ENCODE peak calls at places on chromosomes 12 and 14, in seven cellular contexts. F is HepG2, O is tibial artery, G is colonic mucosa, M is upper lobe of right lung, T is fibroblast of lung, Q is heart left ventricle. E is an unnamed sample. For H3K9me3, the result is how much of the 10 kb centered on the place peaks cover.

GRCh38 chr12:67430708-67431335 is 161.7 kb downstream of the CAND1 start:
- DNase-seq in F (no peak), O (peak), G (no peak), T (peak), Q (peak), M (no peak), E (peak)

GRCh38 chr12:111766608-111767361 is at the start of gene ALDH2:
- DNase-seq in M (peak), T (peak), O (peak), Q (peak), G (peak), F (peak), E (peak)

GRCh38 chr14:90750191-90750590 is 66.0 kb downstream of the TTC7B start:
- DNase-seq in M (no peak), F (no peak), O (no peak), G (no peak), T (no peak), Q (no peak), E (no peak)

GRCh38 chr12:64029013-64029857 is 184.7 kb downstream of the SRGAP1 start:
- DNase-seq in O (no peak), G (no peak), T (no peak), Q (no peak), F (no peak), M (no peak), E (peak)

GRCh38 chr12:131222271-131223139 is 268.8 kb downstream of the ADGRD1 start:
- DNase-seq in G (no peak), T (no peak), O (no peak), F (no peak), M (peak), Q (no peak), E (no peak)

GRCh38 chr12:44259890-44260289 is 424.0 kb downstream of the TMEM117 start:
- DNase-seq in T (no peak), Q (no peak), F (no peak), M (no peak), G (no peak), O (no peak), E (no peak)

GRCh38 chr12:6946033-6946919 is 2.5 kb downstream of the C12orf57 start:
- DNase-seq in G (peak), T (no peak), F (peak), O (no peak), M (peak), Q (peak), E (no peak)

GRCh38 chr12:104137175-104137901 is 672 bp downstream of the NFYB start:
- DNase-seq in F (peak), G (peak), Q (peak), T (peak), O (peak), M (peak), E (peak)

GRCh38 chr12:12056951-12057350 is 13.8 kb upstream of the BCL2L14 start:
- DNase-seq in O (no peak), Q (no peak), G (no peak), M (no peak), T (no peak), F (no peak), E (no peak)

GRCh38 chr12:69933115-69933552 is 108.1 kb downstream of the MYRFL start:
- DNase-seq in T (no peak), M (no peak), F (no peak), O (no peak), G (no peak), Q (no peak), E (no peak)

GRCh38 chr12:3273409-3273853 is 196.3 kb downstream of the TSPAN9 start:
- DNase-seq in G (no peak), F (no peak), T (no peak), O (no peak), Q (no peak), M (no peak), E (no peak)

GRCh38 chr12:64418209-64418608 is 14.0 kb downstream of the XPOT start:
- DNase-seq in T (no peak), O (no peak), G (no peak), Q (no peak), F (no peak), M (no peak), E (no peak)

GRCh38 chr14:55873229-55873628 is 245.0 kb upstream of the PELI2 start:
- DNase-seq in M (no peak), T (no peak), Q (no peak), F (no peak), G (no peak), O (no peak), E (no peak)
- H3K27ac ChIP-seq in M (no peak), T (no peak), Q (no peak), F (no peak), G (no peak), O (no peak), E (no peak)

GRCh38 chr12:34299802-34300193 is 277.5 kb downstream of the ALG10 start:
- DNase-seq in F (no peak), Q (no peak), T (no peak), M (no peak), O (no peak), G (no peak), E (no peak)
- H3K9me3 ChIP-seq in F (under half), Q (under half), T (under half), M (under half), O (under half), G (under half), E (under half)

GRCh38 chr12:481422-481821 is 21.7 kb downstream of the B4GALNT3 start:
- DNase-seq in M (no peak), F (peak), Q (peak), O (peak), G (no peak), T (peak), E (peak)

GRCh38 chr12:480831-481230 is 21.1 kb downstream of the B4GALNT3 start:
- DNase-seq in T (peak), F (no peak), M (no peak), O (peak), Q (no peak), G (no peak), E (peak)

GRCh38 chr12:479161-479560 is 19.4 kb downstream of the B4GALNT3 start:
- DNase-seq in M (no peak), G (no peak), O (no peak), Q (no peak), F (no peak), T (no peak), E (no peak)

GRCh38 chr12:482061-482460 is 22.3 kb downstream of the B4GALNT3 start:
- DNase-seq in M (no peak), T (no peak), Q (no peak), F (no peak), G (no peak), O (no peak), E (no peak)

DNA sequence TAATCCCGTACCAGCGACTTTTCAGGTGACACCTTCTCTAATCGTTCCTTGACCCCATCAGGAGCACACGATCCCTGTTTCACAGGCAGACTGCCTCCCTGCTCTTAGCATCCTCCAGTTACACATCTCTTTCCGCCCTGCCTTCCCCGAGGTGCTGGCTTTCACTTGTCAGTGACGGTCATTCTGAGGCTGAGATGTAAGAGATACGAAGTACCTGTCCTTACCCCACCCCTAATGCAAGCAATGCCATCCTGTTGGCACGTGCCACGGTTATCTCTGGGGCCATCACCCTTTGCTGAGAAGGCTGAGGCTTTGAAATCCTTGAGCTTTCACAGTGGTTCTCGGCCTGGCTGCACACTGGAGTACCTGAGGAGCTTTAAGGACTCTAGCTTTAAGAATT is 24.4 kb downstream of the B4GALNT3 start:
- DNase-seq in T (no peak), Q (no peak), M (no peak), O (no peak), G (no peak), F (no peak), E (no peak)
- H3K4me3 ChIP-seq in T (no peak), Q (no peak), M (no peak), O (no peak), G (no peak), F (no peak), E (no peak)

DNA sequence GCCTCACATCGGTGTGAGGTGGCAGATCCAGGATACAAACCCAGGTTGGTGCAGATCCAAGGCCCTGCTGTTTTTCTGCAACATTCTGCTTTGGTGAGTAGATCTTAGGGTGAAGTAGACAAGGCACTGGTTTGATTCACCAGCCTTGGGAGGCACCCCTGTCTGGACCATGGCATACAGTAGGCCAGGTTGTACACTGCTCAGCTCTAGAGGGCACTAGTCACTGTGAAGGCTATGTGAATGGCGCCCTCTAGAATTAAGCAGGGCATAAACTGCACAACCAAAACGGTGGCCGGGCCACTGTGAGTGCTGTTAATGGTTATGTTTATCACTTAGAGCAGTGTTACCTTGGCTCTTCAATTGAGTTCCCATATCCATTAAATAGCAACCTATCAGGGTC is 280.6 kb upstream of the PWP1 start:
- DNase-seq in T (peak), F (peak), Q (no peak), O (no peak), G (peak), M (no peak), E (no peak)
- H3K27ac ChIP-seq in T (no peak), F (no peak), Q (no peak), O (no peak), G (no peak), M (no peak), E (no peak)

GRCh38 chr14:19838433-19838832 is 34.9 kb downstream of the OR4N2 start:
- DNase-seq in M (no peak), O (no peak), G (no peak), T (no peak), Q (no peak), F (no peak), E (no peak)
- H3K9me3 ChIP-seq in M (under half), O (under half), G (under half), T (under half), Q (under half), F (under half), E (under half)

GRCh38 chr12:47777741-47778558 is 4.9 kb downstream of the SLC48A1 start:
- DNase-seq in G (no peak), M (peak), F (no peak), T (no peak), Q (peak), O (peak), E (no peak)

GRCh38 chr12:47775100-47775911 is 2.3 kb downstream of the SLC48A1 start:
- DNase-seq in T (peak), G (no peak), M (peak), Q (peak), F (no peak), O (no peak), E (no peak)

GRCh38 chr12:47776471-47777143 is 3.6 kb downstream of the SLC48A1 start:
- DNase-seq in F (no peak), T (peak), O (no peak), G (no peak), Q (peak), M (no peak), E (no peak)

GRCh38 chr12:47778842-47779241 is 5.8 kb downstream of the SLC48A1 start:
- DNase-seq in G (no peak), T (no peak), O (no peak), Q (peak), F (no peak), M (peak), E (no peak)

GRCh38 chr12:47777151-47777550 is 4.1 kb downstream of the SLC48A1 start:
- DNase-seq in Q (peak), O (no peak), F (no peak), G (no peak), M (no peak), T (no peak), E (no peak)
- H3K4me3 ChIP-seq in Q (no peak), O (no peak), F (no peak), G (no peak), M (no peak), T (no peak), E (no peak)

GRCh38 chr14:100306256-100306505 is at the start of gene SLC25A29:
- DNase-seq in G (no peak), T (no peak), M (no peak), O (no peak), F (no peak), Q (no peak), E (no peak)

GRCh38 chr14:100304825-100305445 is 1.3 kb downstream of the SLC25A29 start:
- DNase-seq in Q (no peak), F (no peak), M (peak), G (peak), O (peak), T (no peak), E (peak)

GRCh38 chr14:100303925-100304324 is 2.3 kb downstream of the SLC25A29 start:
- DNase-seq in M (no peak), G (no peak), T (no peak), Q (no peak), O (no peak), F (no peak), E (no peak)

GRCh38 chr14:100306506-100307214 is 416 bp upstream of the SLC25A29 start:
- DNase-seq in Q (peak), T (peak), M (peak), O (peak), F (peak), G (peak), E (peak)

DNA sequence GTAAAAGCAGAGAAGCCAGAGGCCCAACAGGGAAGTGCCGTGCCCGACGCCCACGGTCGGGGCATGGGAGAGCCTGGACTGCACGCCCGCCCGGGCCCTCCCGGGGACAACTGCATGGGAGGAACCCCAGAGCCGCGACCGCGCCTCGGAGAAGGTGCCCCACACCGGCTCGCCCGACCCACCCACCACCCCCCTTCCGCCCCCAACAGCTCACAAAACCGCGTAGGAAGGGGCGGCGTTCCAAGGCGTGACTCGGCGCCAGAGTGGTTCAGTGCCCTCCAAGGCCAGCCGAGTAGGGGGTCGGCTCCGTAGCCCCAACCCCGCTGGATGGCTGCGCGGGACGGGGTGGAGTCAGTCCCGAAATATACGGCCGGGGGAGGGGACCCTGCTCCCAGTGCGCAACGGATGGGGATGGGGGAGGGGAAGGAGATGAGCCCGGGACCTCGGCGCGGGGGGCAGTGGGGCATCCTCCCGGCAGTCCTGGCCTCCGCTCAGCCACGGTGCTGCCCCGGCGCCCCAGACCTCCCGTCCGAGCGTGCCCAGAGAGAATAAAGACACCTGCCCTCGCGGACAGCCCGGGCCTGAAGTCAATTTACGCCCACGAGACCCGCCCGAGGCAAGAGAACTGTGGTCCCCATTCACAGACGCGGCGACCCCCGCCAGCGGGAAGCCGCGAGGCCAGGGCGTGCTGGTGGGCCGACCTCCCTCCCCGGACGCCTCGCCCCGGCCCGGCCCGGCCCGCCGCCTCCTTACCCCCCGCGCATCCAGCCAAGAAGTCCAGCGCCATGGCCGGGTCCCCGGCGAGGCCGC is 593 bp downstream of the SLC25A29 start:
- DNase-seq in F (no peak), T (no peak), O (no peak), Q (peak), M (peak), G (peak), E (peak)
- H3K27ac ChIP-seq in F (no peak), T (peak), O (peak), Q (peak), M (peak), G (peak), E (peak)

GRCh38 chr14:24340606-24341005 is 815 bp upstream of the RIPK3 start:
- DNase-seq in F (no peak), M (no peak), Q (no peak), O (no peak), G (no peak), T (no peak), E (no peak)
- H3K9me3 ChIP-seq in F (under half), M (under half), Q (under half), O (under half), G (under half), T (under half), E (under half)

DNA sequence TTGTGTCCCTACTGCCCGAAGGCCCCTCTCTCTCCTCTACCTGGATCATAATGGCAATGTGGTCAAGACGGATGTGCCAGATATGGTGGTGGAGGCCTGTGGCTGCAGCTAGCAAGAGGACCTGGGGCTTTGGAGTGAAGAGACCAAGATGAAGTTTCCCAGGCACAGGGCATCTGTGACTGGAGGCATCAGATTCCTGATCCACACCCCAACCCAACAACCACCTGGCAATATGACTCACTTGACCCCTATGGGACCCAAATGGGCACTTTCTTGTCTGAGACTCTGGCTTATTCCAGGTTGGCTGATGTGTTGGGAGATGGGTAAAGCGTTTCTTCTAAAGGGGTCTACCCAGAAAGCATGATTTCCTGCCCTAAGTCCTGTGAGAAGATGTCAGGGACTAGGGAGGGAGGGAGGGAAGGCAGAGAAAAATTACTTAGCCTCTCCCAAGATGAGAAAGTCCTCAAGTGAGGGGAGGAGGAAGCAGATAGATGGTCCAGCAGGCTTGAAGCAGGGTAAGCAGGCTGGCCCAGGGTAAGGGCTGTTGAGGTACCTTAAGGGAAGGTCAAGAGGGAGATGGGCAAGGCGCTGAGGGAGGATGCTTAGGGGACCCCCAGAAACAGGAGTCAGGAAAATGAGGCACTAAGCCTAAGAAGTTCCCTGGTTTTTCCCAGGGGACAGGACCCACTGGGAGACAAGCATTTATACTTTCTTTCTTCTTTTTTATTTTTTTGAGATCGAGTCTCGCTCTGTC is 1.8 kb downstream of the INHBE start:
- DNase-seq in G (no peak), T (no peak), M (no peak), O (no peak), Q (peak), F (no peak), E (no peak)
- H3K4me3 ChIP-seq in G (no peak), T (no peak), M (no peak), O (no peak), Q (no peak), F (peak), E (no peak)

DNA sequence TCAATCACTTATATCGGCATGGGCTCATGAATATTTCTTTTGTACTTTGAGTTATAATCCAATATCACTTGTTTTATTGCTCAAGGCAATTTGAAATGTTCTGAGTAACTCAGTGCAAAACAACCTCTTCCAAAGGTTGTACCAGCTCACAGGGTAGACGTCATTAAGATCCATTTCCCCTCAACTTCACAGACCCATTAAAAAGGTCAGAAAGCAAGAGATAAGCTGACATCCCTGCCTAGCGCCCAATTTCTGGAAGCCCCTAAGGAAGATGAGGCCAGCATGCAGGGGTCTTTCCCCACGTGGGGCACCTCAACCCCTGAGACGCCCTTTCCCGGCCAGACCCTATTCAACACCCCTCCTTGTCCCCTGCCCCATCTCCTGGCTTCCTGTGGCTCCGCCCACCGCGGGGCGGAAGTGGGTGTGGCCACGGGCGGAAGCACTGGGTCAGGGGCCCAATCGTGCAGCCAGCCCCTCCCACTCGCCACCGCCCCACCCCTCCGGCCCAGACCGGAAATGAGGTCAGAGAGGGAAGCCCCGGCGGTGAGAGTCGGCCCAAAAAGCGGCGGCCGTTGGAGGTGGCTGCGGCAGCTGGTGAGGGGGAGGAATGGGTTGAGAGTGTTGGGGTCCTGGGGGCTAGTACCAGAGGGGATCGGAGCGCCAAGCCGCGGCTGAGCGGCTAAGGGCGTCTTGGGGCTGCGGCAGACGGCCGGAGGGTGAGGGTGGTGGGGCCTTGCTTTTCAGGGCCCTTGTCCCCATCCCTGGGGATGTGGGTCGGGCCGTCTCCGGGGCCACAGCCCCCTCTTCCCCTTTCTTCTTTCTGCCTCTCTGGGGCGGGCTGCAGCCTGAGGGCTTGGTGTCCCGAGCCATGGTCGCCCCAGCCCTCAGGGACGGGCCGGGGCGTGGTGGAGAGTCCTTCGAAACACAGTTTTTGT is at the start of gene GPATCH2L:
- DNase-seq in T (peak), G (peak), M (peak), Q (peak), O (peak), F (peak), E (peak)
- H3K27ac ChIP-seq in T (peak), G (peak), M (peak), Q (peak), O (peak), F (peak), E (peak)

E was measured in uterus.